ENCODE peak calls at places on chromosomes 4 and X, in six cellular contexts. One of them, this sample, is unnamed.

GRCh38 chrX:16765618-16766017 is 20.6 kb upstream of the TXLNG start:
- DNase-seq in anterior cingulate cortex: no peak
- DNase-seq in glomerular endothelial cell: no peak
- DNase-seq in GM13977: no peak
- DNase-seq in NCI-H1105 treated with DMSO at 0.1 percent for 48 hours: no peak
- DNase-seq in AG10803: no peak
- DNase-seq in this sample: no peak

GRCh38 chrX:40866878-40867277 is 131.5 kb upstream of the MED14 start:
- DNase-seq in anterior cingulate cortex: no peak
- DNase-seq in GM13977: no peak
- DNase-seq in glomerular endothelial cell: no peak
- DNase-seq in NCI-H1105 treated with DMSO at 0.1 percent for 48 hours: no peak
- DNase-seq in AG10803: peak
- DNase-seq in this sample: peak

GRCh38 chr4:151015458-151016344 is 617 bp upstream of the LRBA start:
- DNase-seq in anterior cingulate cortex: peak
- DNase-seq in glomerular endothelial cell: no peak
- DNase-seq in NCI-H1105 treated with DMSO at 0.1 percent for 48 hours: peak
- DNase-seq in AG10803: peak
- DNase-seq in GM13977: peak
- DNase-seq in this sample: peak

GRCh38 chr4:165662341-165662740 is 210.7 kb upstream of the TLL1 start:
- DNase-seq in AG10803: no peak
- DNase-seq in anterior cingulate cortex: no peak
- DNase-seq in GM13977: no peak
- DNase-seq in glomerular endothelial cell: no peak
- DNase-seq in NCI-H1105 treated with DMSO at 0.1 percent for 48 hours: no peak
- DNase-seq in this sample: no peak

GRCh38 chrX:13932416-13932815 is 97.3 kb downstream of the GEMIN8 start:
- DNase-seq in anterior cingulate cortex: no peak
- DNase-seq in GM13977: no peak
- DNase-seq in glomerular endothelial cell: no peak
- DNase-seq in AG10803: no peak
- DNase-seq in NCI-H1105 treated with DMSO at 0.1 percent for 48 hours: no peak
- DNase-seq in this sample: no peak

GRCh38 chrX:120840826-120841225 is 34.8 kb downstream of the CT47B1 start:
- DNase-seq in NCI-H1105 treated with DMSO at 0.1 percent for 48 hours: no peak
- DNase-seq in anterior cingulate cortex: no peak
- DNase-seq in glomerular endothelial cell: no peak
- DNase-seq in AG10803: peak
- DNase-seq in GM13977: no peak
- DNase-seq in this sample: peak

GRCh38 chrX:117990438-117990837 is 126.2 kb downstream of the KLHL13 start:
- DNase-seq in anterior cingulate cortex: no peak
- DNase-seq in GM13977: no peak
- DNase-seq in AG10803: no peak
- DNase-seq in glomerular endothelial cell: no peak
- DNase-seq in NCI-H1105 treated with DMSO at 0.1 percent for 48 hours: no peak
- DNase-seq in this sample: no peak

GRCh38 chr4:1856920-1857699 is 1.2 kb upstream of the LETM1 start:
- DNase-seq in anterior cingulate cortex: no peak
- DNase-seq in NCI-H1105 treated with DMSO at 0.1 percent for 48 hours: no peak
- DNase-seq in AG10803: no peak
- DNase-seq in glomerular endothelial cell: no peak
- DNase-seq in GM13977: no peak
- DNase-seq in this sample: peak

GRCh38 chr4:55143858-55144257 is 18.5 kb upstream of the KDR start:
- DNase-seq in NCI-H1105 treated with DMSO at 0.1 percent for 48 hours: no peak
- DNase-seq in glomerular endothelial cell: no peak
- DNase-seq in AG10803: no peak
- DNase-seq in GM13977: no peak
- DNase-seq in anterior cingulate cortex: no peak
- DNase-seq in this sample: no peak

GRCh38 chrX:96685205-96686099 is 810 bp downstream of the DIAPH2 start:
- DNase-seq in AG10803: peak
- DNase-seq in anterior cingulate cortex: peak
- DNase-seq in NCI-H1105 treated with DMSO at 0.1 percent for 48 hours: no peak
- DNase-seq in glomerular endothelial cell: no peak
- DNase-seq in GM13977: no peak
- DNase-seq in this sample: peak

GRCh38 chr4:176436500-176436973 is 116.8 kb downstream of the SPCS3 start:
- DNase-seq in GM13977: no peak
- DNase-seq in anterior cingulate cortex: no peak
- DNase-seq in AG10803: peak
- DNase-seq in NCI-H1105 treated with DMSO at 0.1 percent for 48 hours: no peak
- DNase-seq in glomerular endothelial cell: peak
- DNase-seq in this sample: peak

GRCh38 chr4:44806076-44806475 is 79.7 kb upstream of the GNPDA2 start:
- DNase-seq in anterior cingulate cortex: no peak
- DNase-seq in AG10803: no peak
- DNase-seq in glomerular endothelial cell: no peak
- DNase-seq in GM13977: no peak
- DNase-seq in NCI-H1105 treated with DMSO at 0.1 percent for 48 hours: peak
- DNase-seq in this sample: no peak

GRCh38 chr4:95165926-95166524 is 382.7 kb downstream of the UNC5C start:
- DNase-seq in AG10803: peak
- DNase-seq in GM13977: peak
- DNase-seq in glomerular endothelial cell: peak
- DNase-seq in NCI-H1105 treated with DMSO at 0.1 percent for 48 hours: peak
- DNase-seq in anterior cingulate cortex: peak
- DNase-seq in this sample: peak

GRCh38 chr4:102317459-102317858 is 27.8 kb downstream of the SLC39A8 start:
- DNase-seq in AG10803: no peak
- DNase-seq in anterior cingulate cortex: no peak
- DNase-seq in NCI-H1105 treated with DMSO at 0.1 percent for 48 hours: no peak
- DNase-seq in glomerular endothelial cell: no peak
- DNase-seq in GM13977: no peak
- DNase-seq in this sample: no peak

GRCh38 chrX:41526925-41527324 is 79.8 kb downstream of the NYX start:
- DNase-seq in GM13977: no peak
- DNase-seq in AG10803: peak
- DNase-seq in glomerular endothelial cell: no peak
- DNase-seq in anterior cingulate cortex: no peak
- DNase-seq in NCI-H1105 treated with DMSO at 0.1 percent for 48 hours: no peak
- DNase-seq in this sample: peak

GRCh38 chr4:101326586-101326985 is 20.7 kb downstream of the PPP3CA start:
- DNase-seq in AG10803: no peak
- DNase-seq in glomerular endothelial cell: no peak
- DNase-seq in GM13977: no peak
- DNase-seq in NCI-H1105 treated with DMSO at 0.1 percent for 48 hours: no peak
- DNase-seq in anterior cingulate cortex: no peak
- DNase-seq in this sample: no peak